ENCODE peak calls at places on chromosomes 7 and 10, in ten cellular contexts. L, W, H, C, A, B, N, Y, U and G are unnamed samples.

GRCh38 chr7:131068604-131069021 is 259.1 kb upstream of the MKLN1 start:
- ATAC-seq in Y (peak; percentile 53), A (peak; percentile 3), C (no peak), B (no peak), U (no peak), N (no peak), W (no peak), L (no peak), H (no peak), G (no peak)

GRCh38 chr7:69256634-69257081 is 341.6 kb upstream of the AUTS2 start:
- ATAC-seq in B (no peak), H (peak; percentile 75), C (no peak), N (peak; percentile 77), W (no peak), L (peak; percentile 39), U (peak; percentile 39), Y (no peak), A (no peak), G (peak; percentile 80)

GRCh38 chr7:133124974-133125373 is 43.1 kb upstream of the CHCHD3 start:
- ATAC-seq in A (no peak), Y (no peak), N (no peak), W (no peak), B (no peak), L (no peak), H (no peak), U (no peak), C (no peak), G (no peak)

GRCh38 chr10:49298666-49298989 is 342 bp upstream of the C10orf71 start:
- ATAC-seq in C (no peak), Y (no peak), N (peak; percentile 30), L (no peak), U (no peak), A (no peak), H (peak; percentile 78), B (peak; percentile 85), W (no peak), G (peak; percentile 55)

GRCh38 chr7:18521236-18521589 is 25.7 kb downstream of the HDAC9 start:
- ATAC-seq in Y (no peak), N (no peak), U (peak; percentile 37), H (no peak), L (no peak), A (no peak), C (no peak), W (no peak), B (no peak), G (no peak)

GRCh38 chr10:99621454-99622246 is 1.4 kb upstream of the SLC25A28 start:
- ATAC-seq in W (peak; percentile 20), Y (peak; percentile 4), B (peak; percentile 7), U (no peak), L (peak; percentile 8), C (no peak), A (no peak), N (peak; percentile 7), H (no peak), G (peak; percentile 4)

GRCh38 chr10:116254422-116255152 is 18.4 kb downstream of the GFRA1 start:
- ATAC-seq in U (no peak), Y (no peak), H (no peak), W (no peak), C (no peak), B (peak; percentile 55), L (no peak), N (no peak), A (no peak), G (no peak)

GRCh38 chr10:24313233-24313632 is 104.3 kb downstream of the KIAA1217 start:
- ATAC-seq in L (no peak), W (no peak), U (no peak), C (no peak), B (no peak), Y (no peak), H (peak; percentile 61), N (no peak), A (no peak), G (no peak)

GRCh38 chr7:106064836-106065559 is 47.1 kb downstream of the SYPL1 start:
- ATAC-seq in B (peak; percentile 94), C (no peak), A (no peak), L (peak; percentile 81), U (no peak), Y (peak; percentile 95), W (peak; percentile 96), H (peak; percentile 93), N (peak; percentile 74), G (peak; percentile 96)

GRCh38 chr10:93945814-93946213 is 47.9 kb upstream of the PLCE1 start:
- ATAC-seq in N (no peak), H (peak; percentile 44), W (no peak), B (no peak), U (no peak), Y (no peak), L (no peak), A (no peak), C (no peak), G (no peak)

GRCh38 chr7:120337308-120337907 is 64.4 kb downstream of the KCND2 start:
- ATAC-seq in Y (peak; percentile 89), A (no peak), H (no peak), L (no peak), W (no peak), C (no peak), U (no peak), N (no peak), B (no peak), G (no peak)

GRCh38 chr10:52950578-52950977 is 178.0 kb upstream of the MBL2 start:
- ATAC-seq in N (no peak), Y (no peak), L (no peak), U (no peak), W (no peak), H (no peak), C (no peak), A (no peak), B (no peak), G (no peak)

GRCh38 chr10:120539076-120539475 is 82.0 kb downstream of the PLPP4 start:
- ATAC-seq in Y (no peak), U (no peak), C (no peak), L (no peak), W (no peak), B (no peak), H (no peak), A (no peak), N (no peak), G (no peak)

GRCh38 chr7:66837007-66837406 is 84.0 kb upstream of the TMEM248 start:
- ATAC-seq in U (no peak), Y (peak; percentile 91), L (no peak), H (no peak), B (no peak), C (no peak), W (no peak), A (no peak), N (peak; percentile 69), G (no peak)

GRCh38 chr7:20021834-20022233 is 195.3 kb downstream of the MACC1 start:
- ATAC-seq in C (no peak), B (no peak), L (no peak), A (no peak), U (peak; percentile 66), H (no peak), N (peak; percentile 75), W (no peak), Y (no peak), G (no peak)

GRCh38 chr7:81934596-81935301 is 164.9 kb upstream of the HGF start:
- ATAC-seq in U (no peak), Y (no peak), N (no peak), B (no peak), W (no peak), L (no peak), C (no peak), A (no peak), H (peak; percentile 84), G (no peak)

GRCh38 chr10:112615269-112615668 is 168.3 kb downstream of the VTI1A start:
- ATAC-seq in Y (peak; percentile 66), W (no peak), U (no peak), A (no peak), H (no peak), B (no peak), N (no peak), C (no peak), L (no peak), G (no peak)

GRCh38 chr7:117648203-117648866 is 168.5 kb downstream of the CFTR start:
- ATAC-seq in N (no peak), H (no peak), L (no peak), C (no peak), Y (no peak), W (no peak), B (no peak), U (no peak), A (no peak), G (no peak)

GRCh38 chr7:22109761-22110160 is 164.1 kb upstream of the CDCA7L start:
- ATAC-seq in H (peak; percentile 32), W (no peak), A (no peak), Y (peak; percentile 67), U (peak; percentile 13), C (no peak), B (no peak), N (peak; percentile 80), L (no peak), G (no peak)

GRCh38 chr7:70178787-70179186 is 580.5 kb downstream of the AUTS2 start:
- ATAC-seq in U (no peak), W (no peak), C (no peak), L (peak; percentile 49), A (no peak), N (peak; percentile 86), B (no peak), H (peak; percentile 40), Y (no peak), G (no peak)

GRCh38 chr10:127580822-127581221 is 31.7 kb downstream of the NPS start:
- ATAC-seq in A (no peak), L (no peak), Y (no peak), H (no peak), N (no peak), C (no peak), W (no peak), B (no peak), U (no peak), G (no peak)

GRCh38 chr10:5504146-5505072 is 5.0 kb upstream of the CALML5 start:
- ATAC-seq in U (no peak), Y (no peak), N (no peak), L (no peak), W (no peak), B (no peak), A (no peak), H (no peak), C (no peak), G (no peak)

GRCh38 chr10:8594176-8594575 is 539.7 kb downstream of the GATA3 start:
- ATAC-seq in W (no peak), C (no peak), L (no peak), U (no peak), H (no peak), Y (no peak), N (no peak), B (no peak), A (no peak), G (no peak)

GRCh38 chr10:76454539-76455137 is 1023.2 kb downstream of the LRMDA start:
- ATAC-seq in Y (no peak), B (no peak), A (no peak), C (no peak), L (no peak), H (no peak), N (peak; percentile 60), U (no peak), W (no peak), G (peak; percentile 29)

GRCh38 chr10:70807566-70807965 is 8.2 kb upstream of the SGPL1 start:
- ATAC-seq in N (no peak), L (no peak), H (no peak), C (no peak), B (no peak), W (no peak), A (no peak), U (no peak), Y (no peak), G (no peak)

GRCh38 chr10:22334414-22335203 is 10.7 kb upstream of the SPAG6 start:
- ATAC-seq in B (peak; percentile 36), Y (no peak), A (no peak), N (peak; percentile 31), C (no peak), U (no peak), W (peak; percentile 14), L (no peak), H (peak; percentile 37), G (peak; percentile 13)